ENCODE peak calls at places on chromosomes 4 and X, in seven cellular contexts. B, F, I, U, S, Q and V are unnamed samples.

GRCh38 chr4:158810487-158811215 is 41.8 kb downstream of the FNIP2 start:
- DNase-seq in B (peak; percentile 36), S (peak; percentile 99), I (peak; percentile 59), F (peak; percentile 95), Q (no peak), U (peak; percentile 89), V (peak; percentile 99)

GRCh38 chr4:134546279-134546678 is 344.7 kb upstream of the PABPC4L start:
- DNase-seq in U (no peak), F (no peak), S (no peak), Q (no peak), B (no peak), I (no peak), V (no peak)

GRCh38 chrX:109927663-109928273 is 75.1 kb upstream of the TMEM164 start:
- DNase-seq in I (no peak), Q (no peak), U (no peak), F (no peak), S (no peak), B (no peak), V (no peak)

GRCh38 chr4:9602389-9602914 is 158.2 kb downstream of the DEFB131A start:
- DNase-seq in S (no peak), Q (no peak), B (no peak), F (no peak), U (no peak), I (no peak), V (no peak)

GRCh38 chr4:128601992-128602695 is 207.4 kb upstream of the JADE1 start:
- DNase-seq in F (no peak), B (peak; percentile 51), I (peak; percentile 55), S (peak; percentile 83), U (peak; percentile 56), Q (no peak), V (no peak)

GRCh38 chr4:85573270-85573669 is 98.3 kb downstream of the ARHGAP24 start:
- DNase-seq in B (no peak), U (no peak), I (no peak), F (no peak), S (peak; percentile 11), Q (no peak), V (no peak)

GRCh38 chr4:169103966-169104412 is 93.9 kb upstream of the CBR4 start:
- DNase-seq in B (no peak), S (no peak), Q (no peak), U (no peak), I (peak; percentile 48), F (no peak), V (no peak)

GRCh38 chr4:159107203-159107921 is 4.5 kb downstream of the RAPGEF2 start:
- DNase-seq in F (no peak), U (peak; percentile 12), S (peak; percentile 36), Q (no peak), I (no peak), B (no peak), V (no peak)

GRCh38 chrX:97026406-97026805 is 142.7 kb downstream of the RPA4 start:
- DNase-seq in Q (no peak), I (no peak), B (peak; percentile 19), U (no peak), F (no peak), S (no peak), V (no peak)

GRCh38 chr4:73704314-73705055 is 35.9 kb upstream of the CXCL8 start:
- DNase-seq in F (peak; percentile 98), S (peak; percentile 100), U (peak; percentile 100), B (peak; percentile 91), I (peak; percentile 79), Q (no peak), V (peak; percentile 99)

GRCh38 chrX:111743316-111743715 is 62.3 kb downstream of the ALG13 start:
- DNase-seq in Q (no peak), I (no peak), S (peak; percentile 1), U (peak; percentile 1), B (no peak), F (no peak), V (peak; percentile 7)

GRCh38 chr4:139873111-139873866 is 207.7 kb downstream of the MGST2 start:
- DNase-seq in I (no peak), B (no peak), U (no peak), F (peak; percentile 31), Q (no peak), S (no peak), V (peak; percentile 8)

GRCh38 chrX:771536-771935 is 140.9 kb downstream of the SHOX start:
- DNase-seq in U (no peak), B (no peak), F (no peak), Q (no peak), I (no peak), S (no peak), V (no peak)

GRCh38 chr4:76105652-76106051 is 31.1 kb downstream of the ART3 start:
- DNase-seq in B (no peak), F (no peak), U (no peak), I (no peak), Q (no peak), S (no peak), V (no peak)

GRCh38 chr4:1534876-1535526 is 128.8 kb upstream of the NKX1-1 start:
- DNase-seq in U (no peak), Q (no peak), S (no peak), F (no peak), B (no peak), I (no peak), V (no peak)

GRCh38 chr4:85901500-85901899 is 426.6 kb downstream of the ARHGAP24 start:
- DNase-seq in U (peak; percentile 58), S (peak; percentile 38), Q (no peak), F (peak; percentile 14), I (no peak), B (peak; percentile 40), V (no peak)

GRCh38 chr4:121758896-121759568 is 5.9 kb downstream of the SMIM43 start:
- DNase-seq in U (peak; percentile 62), B (peak; percentile 18), Q (no peak), S (peak; percentile 64), I (no peak), F (no peak), V (no peak)

GRCh38 chr4:138688531-138689181 is 326.9 kb upstream of the NOCT start:
- DNase-seq in F (no peak), Q (no peak), I (no peak), U (peak; percentile 26), B (no peak), S (no peak), V (no peak)

GRCh38 chr4:56123547-56123946 is 174.8 kb downstream of the CEP135 start:
- DNase-seq in S (no peak), B (no peak), U (no peak), F (no peak), I (no peak), Q (no peak), V (no peak)

GRCh38 chr4:1204828-1205591 is 32.6 kb upstream of the SPON2 start:
- DNase-seq in U (no peak), F (no peak), I (peak; percentile 11), Q (peak; percentile 45), B (no peak), S (no peak), V (no peak)

GRCh38 chr4:168540865-168541607 is 44.2 kb downstream of the PALLD start:
- DNase-seq in B (peak; percentile 77), I (no peak), U (no peak), Q (no peak), S (peak; percentile 45), F (no peak), V (peak; percentile 64)

DNA sequence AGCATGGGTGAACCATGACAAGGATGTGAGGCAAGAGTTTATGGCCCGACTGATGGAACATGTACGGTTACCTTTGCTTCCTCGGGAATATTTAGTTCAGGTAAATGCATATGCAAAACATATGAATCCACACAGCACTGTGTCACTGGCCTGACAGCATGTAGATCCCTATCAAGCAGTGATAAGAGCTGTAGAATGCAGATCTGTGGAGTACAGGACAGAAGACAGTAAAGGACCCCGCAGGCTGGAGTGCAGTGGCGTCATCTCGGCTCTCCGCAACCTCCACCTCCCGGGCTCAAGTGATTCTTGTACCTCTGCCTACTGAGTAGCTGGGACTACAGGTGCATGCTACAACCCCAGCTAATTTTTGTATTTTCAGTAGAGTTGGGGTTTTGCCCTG is 29.8 kb upstream of the MSMO1 start:
- DNase-seq in B (no peak), U (no peak), I (no peak), S (no peak), Q (no peak), F (no peak), V (no peak)
- TF ChIP-seq CTCF in B (no peak), U (no peak), I (no peak), S (no peak), Q (no peak), F (no peak), V (no peak)

DNA sequence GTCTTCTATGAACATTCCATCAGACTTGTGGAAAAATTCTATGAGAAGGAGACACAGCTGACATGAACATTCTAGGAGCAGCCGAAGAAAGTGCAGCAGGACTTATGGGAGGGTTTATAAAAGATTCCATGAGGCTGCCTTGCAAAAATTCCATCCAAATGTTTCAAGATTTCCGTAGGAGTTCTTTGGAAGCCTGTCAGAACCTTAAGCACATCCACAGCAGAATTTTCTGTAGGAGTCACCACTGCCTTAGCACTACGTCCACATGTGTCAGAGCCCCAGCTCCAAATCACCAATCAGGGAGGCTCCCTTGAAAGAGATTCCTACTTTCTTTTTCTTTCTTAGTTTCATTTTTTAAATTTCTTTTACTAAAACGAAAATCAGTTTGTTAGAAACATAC is 66.9 kb upstream of the MSX1 start:
- DNase-seq in I (no peak), B (no peak), Q (no peak), S (peak; percentile 79), F (peak; percentile 61), U (no peak), V (peak; percentile 81)
- H3K4me3 ChIP-seq in I (no peak overlapping the region), B (no peak overlapping the region), Q (no peak overlapping the region), S (no peak overlapping the region), F (no peak overlapping the region), U (no peak overlapping the region), V (no peak overlapping the region)

DNA sequence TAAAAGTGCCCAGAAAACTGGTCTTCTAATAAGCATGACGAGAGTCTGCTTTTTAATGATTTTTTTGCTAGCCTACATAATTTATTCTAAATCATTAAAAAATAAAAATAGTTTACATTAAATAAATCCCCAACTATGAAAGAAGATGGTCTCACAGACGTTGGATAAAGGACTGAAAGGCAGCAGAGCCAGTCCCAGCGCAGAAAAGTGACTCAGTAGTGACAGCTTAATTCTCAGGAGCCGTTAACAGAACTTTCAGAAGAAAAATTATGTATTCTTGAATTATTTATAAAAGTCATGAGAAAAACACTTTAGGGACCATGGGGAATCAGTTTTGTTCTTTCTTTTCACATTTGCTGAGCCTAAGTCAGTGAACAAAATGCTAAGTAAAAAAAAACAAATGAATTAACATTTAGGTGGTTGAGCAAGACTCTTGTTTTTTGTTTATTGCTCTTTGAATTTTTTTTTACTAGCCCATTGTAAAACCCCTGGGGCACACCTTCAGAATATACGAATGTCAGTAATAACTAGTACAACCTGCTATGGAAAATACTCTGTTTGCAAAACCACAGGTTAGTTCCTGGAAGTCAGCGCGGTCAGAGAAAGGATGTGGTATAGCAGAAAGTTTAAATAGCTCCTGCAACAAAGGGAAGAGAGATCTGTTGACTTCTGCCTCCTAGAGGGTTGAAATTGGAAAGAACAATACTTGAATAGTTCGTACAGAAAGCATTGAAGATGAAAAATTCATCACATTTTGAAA is 50.4 kb upstream of the CCDC160 start:
- DNase-seq in Q (peak; percentile 59), U (no peak), F (no peak), S (no peak), B (no peak), I (no peak), V (no peak)
- TF ChIP-seq CTCF in Q (peak; percentile 38), U (no peak), F (no peak), S (no peak), B (no peak), I (no peak), V (no peak)

DNA sequence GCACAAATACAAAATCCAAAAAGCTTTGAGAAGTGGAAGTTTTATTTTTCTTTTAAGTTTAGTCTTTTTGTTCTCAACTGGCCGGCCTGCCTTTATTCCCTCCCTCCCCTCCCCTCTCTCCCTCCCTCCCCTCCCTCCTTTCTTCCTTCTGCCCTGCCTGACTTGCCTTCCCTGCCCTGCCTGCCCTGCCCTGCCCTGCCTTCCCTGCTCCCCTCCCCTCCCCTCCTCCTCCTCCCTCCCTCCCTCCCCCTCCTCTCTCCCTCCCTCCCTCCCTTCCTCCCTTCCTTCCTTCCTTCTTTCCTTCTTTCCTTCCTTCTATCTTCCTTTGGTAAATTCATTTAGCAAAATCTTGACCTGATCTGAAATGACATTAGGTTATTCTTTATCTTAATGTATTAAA is 69.8 kb upstream of the LIMCH1 start:
- DNase-seq in Q (no peak), B (no peak), U (no peak), F (no peak), S (no peak), I (no peak), V (no peak)
- H3K4me3 ChIP-seq in Q (no peak overlapping the region), B (no peak overlapping the region), U (no peak overlapping the region), F (no peak overlapping the region), S (no peak overlapping the region), I (no peak overlapping the region), V (no peak overlapping the region)